ENCODE peak calls at places on chromosomes 3 and 15, in five cellular contexts. M is stimulated activated CD8-positive, alpha-beta memory T cell treated with anti-CD3 and anti-CD28 coated beads, Interleukin-4, amount 100 ng/mL, for 24 hours; C is lower lobe of right lung; Q is T-cell; D is aorta. K is an unnamed sample.

GRCh38 chr3:146747928-146748327 is 142.8 kb upstream of the PLSCR5 start:
- DNase-seq in C (no peak), D (no peak), M (no peak), Q (no peak), K (peak; percentile 54)

GRCh38 chr3:123745184-123745855 is 138.8 kb downstream of the MYLK start:
- DNase-seq in D (no peak), C (no peak), Q (no peak), M (no peak), K (peak; percentile 48)

GRCh38 chr3:188207941-188208750 is 54.2 kb downstream of the LPP start:
- DNase-seq in M (no peak), C (no peak), D (no peak), Q (no peak), K (peak; percentile 39)

GRCh38 chr3:118587037-118587741 is 447.5 kb downstream of the IGSF11 start:
- DNase-seq in C (no peak), D (no peak), M (no peak), Q (no peak), K (no peak)

GRCh38 chr3:16448691-16449090 is 64.8 kb downstream of the RFTN1 start:
- DNase-seq in C (no peak), Q (no peak), D (peak; percentile 92), M (no peak), K (peak; percentile 92)

GRCh38 chr3:124834723-124835718 is 52.1 kb downstream of the ITGB5 start:
- DNase-seq in C (peak; percentile 49), D (peak; percentile 63), M (peak; percentile 27), Q (peak; percentile 35), K (peak; percentile 89)

GRCh38 chr15:56261854-56262509 is 18.3 kb upstream of the RFX7 start:
- DNase-seq in Q (no peak), D (no peak), M (no peak), C (peak; percentile 50), K (no peak)

GRCh38 chr15:43285609-43286037 is 18.9 kb upstream of the TGM5 start:
- DNase-seq in Q (peak; percentile 56), D (no peak), C (no peak), M (peak; percentile 3), K (peak; percentile 79)

GRCh38 chr3:63961891-63962290 is 49.7 kb upstream of the SCAANT1 start:
- DNase-seq in Q (no peak), M (no peak), C (no peak), D (no peak), K (peak; percentile 51)

GRCh38 chr3:43540625-43541024 is 81.2 kb downstream of the ANO10 start:
- DNase-seq in M (no peak), C (no peak), D (no peak), Q (no peak), K (peak; percentile 43)

GRCh38 chr3:58049143-58049785 is 41.0 kb downstream of the FLNB start:
- DNase-seq in Q (no peak), C (no peak), M (no peak), D (no peak), K (peak; percentile 74)

GRCh38 chr15:48145923-48146322 is 25.1 kb downstream of the SLC24A5 start:
- DNase-seq in C (no peak), D (no peak), M (no peak), Q (no peak), K (peak; percentile 7)

GRCh38 chr3:38468811-38469210 is 15.1 kb downstream of the ACVR2B start:
- DNase-seq in C (no peak), Q (no peak), M (no peak), D (no peak), K (no peak)

GRCh38 chr15:48667701-48668100 is 22.2 kb upstream of the FBN1 start:
- DNase-seq in Q (no peak), M (no peak), C (no peak), D (no peak), K (peak; percentile 81)

GRCh38 chr3:152197451-152197850 is 71.3 kb upstream of the MBNL1 start:
- DNase-seq in C (no peak), M (no peak), Q (no peak), D (no peak), K (peak; percentile 64)

GRCh38 chr15:40010681-40011080 is 28.3 kb downstream of the SRP14 start:
- DNase-seq in C (no peak), D (no peak), Q (no peak), M (no peak), K (peak; percentile 68)

GRCh38 chr3:141114816-141115458 is 63.8 kb downstream of the SPSB4 start:
- DNase-seq in M (no peak), Q (no peak), C (no peak), D (no peak), K (no peak)

GRCh38 chr15:80558631-80559319 is 136.3 kb upstream of the ABHD17C start:
- DNase-seq in Q (no peak), M (no peak), C (no peak), D (no peak), K (no peak)

GRCh38 chr3:187265461-187265955 is 26.0 kb downstream of the MASP1 start:
- DNase-seq in D (no peak), Q (no peak), C (no peak), M (no peak), K (no peak)

GRCh38 chr15:59501531-59502113 is 63.6 kb downstream of the FAM81A start:
- DNase-seq in D (no peak), Q (no peak), C (no peak), M (no peak), K (peak; percentile 58)